ENCODE peak calls at places on chromosomes 12 and 14, in four cellular contexts. F, D, R and I are unnamed samples.
A peak's percentile ranks its signal among the peaks of the same experiment; 100 is the strongest.

GRCh38 chr12:120368789-120369475 is at the start of gene MSI1:
- DNase-seq in F (no peak), R (no peak), D (no peak), I (no peak)

GRCh38 chr12:90028620-90029051 is 320.0 kb upstream of the ATP2B1 start:
- DNase-seq in D (no peak), R (no peak), F (peak; percentile 22), I (peak; percentile 82)

GRCh38 chr12:66467932-66468331 is 165.6 kb downstream of the HELB start:
- DNase-seq in D (peak; percentile 36), R (peak; percentile 2), F (peak; percentile 10), I (peak; percentile 6)

GRCh38 chr12:53050426-53051057 is 677 bp downstream of the TNS2 start:
- DNase-seq in D (no peak), R (no peak), F (no peak), I (no peak)

GRCh38 chr12:116427200-116427932 is 131.8 kb upstream of the MAP1LC3B2 start:
- DNase-seq in R (peak; percentile 66), D (peak; percentile 80), F (no peak), I (no peak)

GRCh38 chr12:71415336-71416231 is 24.0 kb upstream of the LGR5 start:
- DNase-seq in F (peak; percentile 66), R (peak; percentile 65), D (peak; percentile 66), I (peak; percentile 70)

GRCh38 chr12:95368931-95369330 is 105.0 kb upstream of the METAP2 start:
- DNase-seq in D (no peak), F (no peak), R (no peak), I (no peak)

GRCh38 chr14:102949801-102950451 is 27.5 kb downstream of the AMN start:
- DNase-seq in D (no peak), F (no peak), R (no peak), I (no peak)

GRCh38 chr14:31752867-31753661 is 191.9 kb downstream of the NUBPL start:
- DNase-seq in R (no peak), D (no peak), F (no peak), I (no peak)

GRCh38 chr14:68172664-68173063 is 353.1 kb downstream of the RAD51B start:
- DNase-seq in F (peak; percentile 43), D (peak; percentile 93), R (no peak), I (peak; percentile 13)

GRCh38 chr12:70719672-70720420 is 82.6 kb upstream of the PTPRB start:
- DNase-seq in D (peak; percentile 13), R (peak; percentile 59), F (peak; percentile 31), I (peak; percentile 33)

GRCh38 chr14:73785834-73786631 is 65.6 kb upstream of the PTGR2 start:
- DNase-seq in D (peak; percentile 88), F (peak; percentile 96), R (peak; percentile 96), I (peak; percentile 92)

GRCh38 chr14:79809849-79810612 is 401.3 kb downstream of the DIO2 start:
- DNase-seq in F (peak; percentile 35), R (peak; percentile 4), D (peak; percentile 55), I (peak; percentile 22)

GRCh38 chr12:106170285-106170684 is 31.5 kb upstream of the NUAK1 start:
- DNase-seq in R (peak; percentile 56), D (peak; percentile 21), F (peak; percentile 76), I (peak; percentile 66)

GRCh38 chr12:65935906-65936528 is 111.7 kb downstream of the HMGA2 start:
- DNase-seq in F (no peak), D (no peak), R (peak; percentile 61), I (no peak)

GRCh38 chr12:1117970-1118563 is 127.0 kb downstream of the ERC1 start:
- DNase-seq in D (peak; percentile 80), R (peak; percentile 86), F (peak; percentile 80), I (peak; percentile 84)

GRCh38 chr12:97464241-97465011 is 1.8 kb downstream of the RMST start:
- DNase-seq in R (no peak), D (no peak), F (no peak), I (no peak)

GRCh38 chr12:4157122-4157521 is 116.4 kb upstream of the CCND2 start:
- DNase-seq in D (no peak), F (no peak), R (no peak), I (peak; percentile 57)

GRCh38 chr12:131827961-131828534 is at the start of gene MMP17:
- DNase-seq in D (peak; percentile 75), R (peak; percentile 73), F (peak; percentile 41), I (peak; percentile 65)

GRCh38 chr12:101789171-101789570 is 41.6 kb downstream of the GNPTAB start:
- DNase-seq in F (no peak), R (no peak), D (no peak), I (no peak)

GRCh38 chr14:100192672-100193416 is 33.4 kb upstream of the DEGS2 start:
- DNase-seq in D (peak; percentile 99), R (peak; percentile 98), F (peak; percentile 93), I (peak; percentile 99)

GRCh38 chr12:77031745-77032144 is 33.6 kb downstream of the E2F7 start:
- DNase-seq in D (no peak), R (peak; percentile 11), F (peak; percentile 45), I (peak; percentile 87)

GRCh38 chr12:13390381-13390856 is 193.9 kb downstream of the EMP1 start:
- DNase-seq in D (peak; percentile 88), R (peak; percentile 58), F (peak; percentile 83), I (peak; percentile 88)

GRCh38 chr14:53411110-53411509 is 258.0 kb upstream of the DDHD1 start:
- DNase-seq in R (peak; percentile 15), F (peak; percentile 79), D (no peak), I (peak; percentile 11)

GRCh38 chr14:106807493-106807892 is 1281.1 kb downstream of the TMEM121 start:
- DNase-seq in F (no peak), R (no peak), D (no peak), I (no peak)

GRCh38 chr12:124653169-124653931 is 85.9 kb upstream of the NCOR2 start:
- DNase-seq in F (no peak), D (no peak), R (peak; percentile 49), I (no peak)

GRCh38 chr12:57474862-57475261 is 4.8 kb downstream of the ARHGAP9 start:
- DNase-seq in R (no peak), F (no peak), D (no peak), I (no peak)

GRCh38 chr12:57474430-57474829 is 5.2 kb downstream of the ARHGAP9 start:
- DNase-seq in F (no peak), R (no peak), D (no peak), I (no peak)

GRCh38 chr12:57473392-57473791 is 6.3 kb downstream of the ARHGAP9 start:
- DNase-seq in F (no peak), R (no peak), D (no peak), I (no peak)

GRCh38 chr12:57472391-57472790 is 7.3 kb downstream of the ARHGAP9 start:
- DNase-seq in D (no peak), F (no peak), R (no peak), I (no peak)

DNA sequence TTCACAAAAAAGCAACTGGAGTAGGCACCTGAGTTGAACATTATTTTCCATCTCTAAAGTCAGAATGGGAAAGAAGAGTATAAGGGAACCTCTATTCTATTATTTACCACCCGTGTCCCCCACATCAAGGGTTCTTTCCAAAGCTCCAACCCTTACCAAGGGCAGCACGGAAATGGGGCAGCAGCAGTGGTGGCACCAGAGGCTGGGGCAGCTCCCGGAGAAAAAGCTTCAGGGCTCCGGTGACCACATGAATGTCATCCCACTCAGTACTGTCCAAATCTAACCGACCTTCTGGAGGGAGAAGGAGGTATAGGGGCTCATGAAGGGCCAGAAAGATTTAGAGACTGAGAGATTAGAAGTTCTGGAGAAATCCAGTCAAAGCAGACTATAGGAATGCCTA is 5.8 kb downstream of the ARHGAP9 start:
- DNase-seq in D (no peak), F (no peak), R (no peak), I (no peak)
- TF ChIP-seq CTCF in D (no peak), F (no peak), R (no peak), I (no peak)

DNA sequence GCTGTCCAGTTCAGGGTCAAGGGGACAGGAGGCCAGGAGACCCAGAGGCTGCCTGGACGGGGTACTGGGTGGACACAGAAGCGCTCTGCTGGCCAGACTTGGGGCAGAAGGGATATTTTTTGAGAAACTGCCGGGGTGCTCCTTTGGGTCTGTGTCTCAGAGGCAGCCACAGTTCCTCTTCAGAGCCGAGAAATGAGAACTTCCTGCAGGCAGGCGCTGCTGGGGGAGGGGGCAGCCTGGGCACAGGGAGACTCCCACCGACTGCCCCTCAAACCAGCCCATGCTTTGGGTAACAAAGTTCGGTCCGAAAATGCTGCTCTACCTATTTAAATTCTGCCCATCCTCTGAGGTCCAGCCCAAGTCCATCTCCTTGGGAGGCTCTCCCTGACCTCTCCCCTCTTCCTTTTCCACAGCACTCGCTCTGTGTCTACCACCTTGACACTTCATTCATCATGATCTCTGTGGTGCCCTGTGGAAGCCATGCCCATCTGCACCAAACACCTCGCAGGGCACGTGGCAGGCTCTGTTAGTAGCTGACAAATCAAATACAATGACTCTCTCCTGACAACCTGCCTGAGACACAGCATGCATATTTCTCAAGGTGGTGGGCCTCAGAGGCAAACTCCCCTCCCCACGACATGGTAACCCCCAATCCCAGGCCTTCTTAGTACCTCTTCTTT is 16.4 kb downstream of the HDAC7 start:
- DNase-seq in R (no peak), F (no peak), D (no peak), I (no peak)
- H3K4me3 ChIP-seq in R (no peak overlapping the region), F (no peak overlapping the region), D (no peak overlapping the region), I (no peak overlapping the region)

GRCh38 chr12:130344529-130344928 is 6.8 kb downstream of the PIWIL1 start:
- DNase-seq in D (no peak), R (no peak), F (no peak), I (no peak)
- TF ChIP-seq CTCF in D (no peak), R (no peak), F (no peak), I (no peak)

DNA sequence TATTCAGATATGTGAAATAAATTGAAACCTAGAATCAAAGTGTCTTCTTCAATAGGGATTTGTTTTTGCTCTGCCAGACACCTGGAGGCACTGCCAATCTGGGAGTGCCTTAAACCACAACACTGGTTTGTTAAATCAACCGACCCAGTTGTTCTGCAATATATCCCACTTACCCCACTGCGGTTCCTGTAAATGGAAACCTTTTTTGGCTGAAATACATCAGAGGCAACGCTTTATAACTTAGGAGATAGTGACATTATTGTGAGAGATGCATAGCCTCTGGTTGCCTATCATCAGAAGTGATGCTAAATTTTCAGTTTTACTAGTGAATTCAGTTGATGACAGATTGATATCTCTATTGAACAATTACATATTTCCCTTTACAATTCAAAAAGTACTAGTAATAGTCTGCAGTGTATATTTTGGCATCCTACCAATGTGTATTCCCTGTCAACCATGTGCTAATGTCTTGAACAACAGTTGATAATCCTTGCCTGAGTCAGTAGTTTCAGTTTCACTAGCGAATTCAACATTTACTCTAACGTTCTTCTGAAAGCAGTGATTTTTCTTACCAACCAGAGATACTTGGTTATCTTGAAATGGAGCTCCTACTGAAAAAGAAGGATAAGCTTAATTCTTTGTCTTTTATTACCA is 30.5 kb downstream of the PPP2R5C start:
- DNase-seq in D (no peak), R (peak; percentile 66), F (peak; percentile 81), I (peak; percentile 77)
- H3K4me3 ChIP-seq in D (no peak overlapping the region), R (peak overlapping the region; percentile 43), F (peak overlapping the region; percentile 15), I (peak overlapping the region; percentile 8)